ENCODE peak calls at places on chromosomes 6 and 20, in nine cellular contexts. V, L, Y, O, G, K, P, Z and Q are unnamed samples.

GRCh38 chr6:124462746-124463145 is 499.5 kb upstream of the RNF217 start:
- DNase-seq in L (no peak), G (no peak), Y (no peak), P (no peak), V (no peak), K (no peak), Z (no peak), O (no peak), Q (no peak)

GRCh38 chr6:70599187-70599586 is 32.5 kb downstream of the SDHAF4 start:
- DNase-seq in P (no peak), Y (no peak), K (no peak), L (no peak), G (no peak), V (no peak), Z (no peak), O (no peak), Q (no peak)

GRCh38 chr6:95286874-95287273 is 290.5 kb upstream of the MANEA start:
- DNase-seq in G (no peak), O (no peak), K (no peak), L (no peak), Y (no peak), V (no peak), Z (no peak), P (no peak), Q (no peak)

GRCh38 chr6:144007779-144008500 is at the start of gene PLAGL1:
- DNase-seq in V (peak), G (no peak), K (peak), Z (no peak), Y (no peak), P (peak), L (peak), O (no peak), Q (no peak)

GRCh38 chr6:7058250-7058923 is 49.4 kb upstream of the RREB1 start:
- DNase-seq in P (peak), V (peak), L (peak), Y (peak), G (peak), Z (no peak), K (peak), O (no peak), Q (no peak)

GRCh38 chr6:109482913-109483743 is at the start of gene ZBTB24:
- DNase-seq in L (peak), K (peak), Z (peak), V (peak), G (no peak), P (peak), O (peak), Y (peak), Q (peak)

GRCh38 chr20:47418061-47418616 is 61.6 kb upstream of the ZMYND8 start:
- DNase-seq in P (no peak), Z (no peak), O (no peak), Y (no peak), V (no peak), K (no peak), L (no peak), G (no peak), Q (no peak)

GRCh38 chr6:85923013-85923430 is 280.3 kb upstream of the SYNCRIP start:
- DNase-seq in Z (peak), V (peak), K (peak), G (peak), P (no peak), O (no peak), Y (peak), L (peak), Q (peak)

GRCh38 chr6:92297101-92297500 is 1122.3 kb downstream of the EPHA7 start:
- DNase-seq in G (no peak), L (no peak), K (no peak), O (no peak), Z (no peak), P (no peak), Y (no peak), V (no peak), Q (no peak)

GRCh38 chr6:141388666-141389065 is 744.1 kb upstream of the GJE1 start:
- DNase-seq in V (no peak), Y (no peak), G (no peak), Z (no peak), K (no peak), L (no peak), P (no peak), O (no peak), Q (peak)

GRCh38 chr20:62236674-62236996 is 1.7 kb upstream of the OSBPL2 start:
- DNase-seq in Z (no peak), K (no peak), P (no peak), O (no peak), V (no peak), L (peak), G (no peak), Y (no peak), Q (no peak)

GRCh38 chr6:106820412-106820852 is 154.1 kb downstream of the CD24 start:
- DNase-seq in L (no peak), G (no peak), O (no peak), P (no peak), K (no peak), Y (peak), Z (no peak), V (peak), Q (no peak)

GRCh38 chr6:90915224-90915915 is 328.5 kb upstream of the MAP3K7 start:
- DNase-seq in K (no peak), Z (no peak), L (no peak), V (no peak), G (no peak), O (no peak), P (no peak), Y (no peak), Q (no peak)

GRCh38 chr6:142945071-142945445 is at the start of gene HIVEP2:
- DNase-seq in L (peak), P (peak), K (peak), Y (no peak), O (peak), Z (peak), G (no peak), V (peak), Q (no peak)

GRCh38 chr6:43708857-43709653 is 21.5 kb upstream of the MRPS18A start:
- DNase-seq in Y (peak), P (no peak), L (peak), Z (no peak), K (peak), G (no peak), V (peak), O (no peak), Q (no peak)

GRCh38 chr6:70380771-70381435 is 32.4 kb upstream of the FAM135A start:
- DNase-seq in Y (no peak), V (no peak), K (no peak), P (no peak), Z (no peak), G (no peak), O (no peak), L (no peak), Q (no peak)

GRCh38 chr20:15188415-15188814 is 851.0 kb upstream of the FLRT3 start:
- DNase-seq in V (no peak), Z (no peak), P (no peak), K (no peak), Y (no peak), G (no peak), O (no peak), L (no peak), Q (no peak)

GRCh38 chr6:39213195-39213920 is 15.9 kb downstream of the KCNK5 start:
- DNase-seq in G (no peak), K (no peak), V (no peak), P (no peak), Y (no peak), O (no peak), Z (no peak), L (no peak), Q (no peak)

GRCh38 chr6:167443098-167443680 is 118.3 kb downstream of the TTLL2 start:
- DNase-seq in G (no peak), Y (no peak), Z (no peak), K (no peak), V (no peak), O (no peak), P (no peak), L (no peak), Q (no peak)

GRCh38 chr20:63327229-63327745 is 33.9 kb downstream of the CHRNA4 start:
- DNase-seq in O (no peak), Y (no peak), V (no peak), P (no peak), G (no peak), K (no peak), Z (no peak), L (no peak), Q (no peak)

GRCh38 chr20:36542019-36542488 is 735 bp downstream of the MYL9 start:
- DNase-seq in V (no peak), K (peak), Z (no peak), G (no peak), P (no peak), Y (no peak), O (no peak), L (peak), Q (no peak)

GRCh38 chr6:24797596-24798216 is 1.0 kb downstream of the ARMH2 start:
- DNase-seq in P (no peak), Z (no peak), K (no peak), L (no peak), G (no peak), Y (no peak), V (no peak), O (no peak), Q (no peak)

GRCh38 chr6:98487612-98488011 is 346.8 kb upstream of the POU3F2 start:
- DNase-seq in Z (no peak), Y (no peak), V (no peak), L (no peak), O (no peak), G (no peak), K (no peak), P (no peak), Q (no peak)

GRCh38 chr6:107314644-107315043 is 144.7 kb downstream of the PDSS2 start:
- DNase-seq in L (no peak), Z (no peak), P (no peak), O (no peak), Y (no peak), G (no peak), V (no peak), K (no peak), Q (no peak)

GRCh38 chr6:35757461-35758123 is 18.8 kb upstream of the CLPSL2 start:
- DNase-seq in G (no peak), Y (no peak), O (no peak), K (peak), L (peak), V (no peak), Z (peak), P (no peak), Q (no peak)

GRCh38 chr20:56566621-56567020 is 33.6 kb downstream of the FAM209B start:
- DNase-seq in Z (no peak), O (no peak), P (no peak), V (no peak), K (no peak), G (no peak), L (peak), Y (no peak), Q (no peak)

GRCh38 chr6:86723729-86724128 is 213.6 kb upstream of the HTR1E start:
- DNase-seq in V (no peak), Z (no peak), L (no peak), Y (peak), G (no peak), K (no peak), P (no peak), O (no peak), Q (no peak)

GRCh38 chr6:155079985-155080452 is 84.9 kb downstream of the TIAM2 start:
- DNase-seq in Y (no peak), Z (no peak), G (no peak), V (peak), P (no peak), O (no peak), K (no peak), L (no peak), Q (no peak)

GRCh38 chr6:43717822-43718221 is 30.2 kb upstream of the MRPS18A start:
- DNase-seq in O (no peak), Y (no peak), Z (no peak), L (no peak), P (no peak), K (no peak), V (no peak), G (no peak), Q (no peak)

GRCh38 chr20:25624500-25624939 is 706 bp upstream of the NANP start:
- DNase-seq in G (no peak), Z (no peak), V (no peak), Y (no peak), L (no peak), K (no peak), P (no peak), O (peak), Q (no peak)

GRCh38 chr20:25623736-25624499 is at the start of gene NANP:
- DNase-seq in P (peak), G (peak), Y (peak), V (peak), Z (peak), L (peak), K (peak), O (peak), Q (peak)

GRCh38 chr20:25623225-25623735 is 534 bp downstream of the NANP start:
- DNase-seq in P (peak), V (peak), G (no peak), L (peak), Y (no peak), K (peak), O (no peak), Z (peak), Q (no peak)

GRCh38 chr20:25622450-25623224 is 1.2 kb downstream of the NANP start:
- DNase-seq in G (no peak), K (no peak), V (peak), Z (no peak), Y (no peak), P (no peak), O (no peak), L (no peak), Q (no peak)

DNA sequence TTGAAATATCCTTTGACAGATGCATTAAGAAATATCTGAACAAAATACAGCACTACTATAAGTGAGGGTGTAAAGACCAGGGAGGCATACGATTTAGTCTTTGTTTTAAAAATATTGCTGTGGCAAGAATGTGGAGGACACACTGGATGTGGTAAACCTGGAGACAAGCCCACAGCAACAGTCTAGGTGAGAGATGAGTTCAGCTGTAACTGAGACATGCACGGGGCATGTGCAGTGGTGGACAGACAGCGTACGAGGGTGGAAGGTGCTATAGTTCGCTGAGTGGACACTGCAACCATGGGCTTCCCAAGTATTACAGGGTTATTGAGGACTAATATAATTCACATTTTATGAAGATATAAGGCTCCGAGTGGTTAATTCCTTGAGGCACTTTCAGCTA is 1.8 kb downstream of the NANP start:
- DNase-seq in G (no peak), P (no peak), V (no peak), K (no peak), Y (no peak), Z (no peak), O (no peak), L (no peak), Q (no peak)
- H3K4me3 ChIP-seq in G (peak), P (no peak), V (peak), K (peak), Y (no peak), Z (peak), O (no peak), L (no peak), Q (no peak)

DNA sequence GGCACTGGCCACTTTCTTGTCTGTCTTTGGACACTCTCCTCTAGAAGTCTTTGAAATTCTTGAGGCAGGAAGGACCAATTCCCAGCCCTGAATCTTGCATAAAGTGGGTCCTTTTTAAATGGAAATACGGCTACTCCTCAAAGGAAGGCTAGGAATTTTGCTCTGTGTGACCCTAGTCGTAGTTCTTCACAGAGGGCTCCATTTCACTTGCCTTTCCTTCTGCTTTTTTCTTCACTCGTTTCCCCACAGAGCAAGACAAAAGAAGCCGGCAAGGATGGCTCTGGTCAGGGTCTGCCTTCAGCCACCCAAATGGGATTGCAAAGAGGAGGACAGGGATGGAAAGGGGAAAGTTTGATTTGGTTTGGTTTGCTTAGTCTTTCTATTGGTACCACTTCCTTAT is 25.8 kb downstream of the HLA-E start:
- DNase-seq in V (no peak), L (no peak), P (no peak), G (no peak), O (no peak), Y (no peak), Z (no peak), K (no peak), Q (no peak)
- H3K4me3 ChIP-seq in V (no peak), L (no peak), P (no peak), G (no peak), O (no peak), Y (no peak), Z (no peak), K (no peak), Q (no peak)

DNA sequence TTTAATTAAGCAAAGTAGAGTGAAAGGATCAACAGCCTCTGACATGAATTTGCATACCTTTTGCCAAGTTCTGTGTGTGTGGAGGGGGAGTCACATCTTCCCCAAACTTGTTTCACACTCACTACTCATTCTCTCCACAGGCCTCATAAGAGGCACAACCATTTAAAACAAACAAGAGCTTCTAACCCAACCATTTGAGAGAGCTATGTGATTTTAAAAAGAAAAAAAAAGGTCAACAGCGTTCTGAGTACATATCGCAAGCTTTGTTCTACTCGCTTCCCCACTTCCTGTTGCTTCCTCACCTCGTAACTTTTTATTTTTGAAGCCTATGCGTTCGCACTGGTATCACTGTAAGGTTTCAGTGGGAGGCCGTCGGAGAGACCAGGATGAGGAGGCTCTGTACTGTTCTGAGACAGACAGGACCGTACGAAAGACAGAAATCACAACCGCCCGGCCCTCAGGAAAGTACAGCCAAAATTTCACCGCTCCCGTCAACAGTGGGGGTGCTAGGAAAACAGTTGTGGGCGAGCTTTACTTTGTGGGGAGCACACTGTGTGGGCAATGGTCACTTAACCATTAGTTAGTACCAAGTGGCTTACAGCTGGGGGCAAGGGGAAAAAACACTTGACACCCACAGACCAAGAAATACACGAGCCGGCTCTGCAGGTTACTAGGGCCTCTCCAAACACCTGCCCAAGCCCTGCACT is 61.3 kb downstream of the TRERF1 start:
- DNase-seq in K (no peak), L (no peak), Z (peak), P (peak), O (no peak), V (no peak), G (no peak), Y (no peak), Q (no peak)
- H3K4me3 ChIP-seq in K (no peak), L (no peak), Z (peak), P (no peak), O (no peak), V (no peak), G (no peak), Y (no peak), Q (no peak)

DNA sequence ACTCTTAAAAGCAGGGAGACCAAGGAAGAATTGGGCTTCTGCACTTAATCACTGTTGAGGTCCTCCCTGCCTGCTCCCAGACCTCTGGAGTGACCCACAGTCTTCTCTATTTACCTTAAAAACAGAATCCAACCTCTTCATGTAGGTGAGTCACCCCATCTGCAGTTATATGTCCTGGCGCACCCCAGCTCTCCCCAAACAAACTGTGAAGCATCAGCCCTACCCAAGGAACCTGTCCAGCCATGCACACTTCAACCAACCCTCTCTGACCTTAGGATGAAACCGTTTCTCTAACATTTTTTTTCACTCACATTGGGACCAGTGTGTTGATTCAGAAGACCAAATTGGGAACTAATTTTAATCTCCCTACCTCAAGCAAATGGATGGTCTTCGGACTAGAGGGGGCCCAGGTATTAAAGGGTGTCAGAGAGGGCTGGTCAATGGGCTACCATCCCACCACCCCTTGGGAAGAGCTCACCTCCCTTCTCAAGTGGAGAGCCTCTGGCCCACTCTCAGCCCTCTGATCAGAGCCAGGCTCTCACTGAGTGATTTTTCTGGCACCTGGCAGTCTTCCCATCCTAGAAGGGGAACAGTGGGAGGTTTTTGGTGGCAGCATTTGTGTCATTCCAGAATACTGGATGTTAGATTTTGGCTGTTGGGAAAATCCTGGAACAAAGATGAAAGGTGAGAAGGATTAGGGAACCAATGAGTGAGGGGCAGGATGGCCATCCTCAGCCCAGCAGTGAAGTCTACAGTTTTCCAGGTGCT is 203.6 kb downstream of the LRFN2 start:
- DNase-seq in G (no peak), V (no peak), Y (no peak), L (no peak), Z (no peak), P (no peak), K (no peak), O (no peak), Q (no peak)
- H3K4me3 ChIP-seq in G (no peak), V (no peak), Y (no peak), L (no peak), Z (no peak), P (no peak), K (no peak), O (no peak), Q (no peak)

DNA sequence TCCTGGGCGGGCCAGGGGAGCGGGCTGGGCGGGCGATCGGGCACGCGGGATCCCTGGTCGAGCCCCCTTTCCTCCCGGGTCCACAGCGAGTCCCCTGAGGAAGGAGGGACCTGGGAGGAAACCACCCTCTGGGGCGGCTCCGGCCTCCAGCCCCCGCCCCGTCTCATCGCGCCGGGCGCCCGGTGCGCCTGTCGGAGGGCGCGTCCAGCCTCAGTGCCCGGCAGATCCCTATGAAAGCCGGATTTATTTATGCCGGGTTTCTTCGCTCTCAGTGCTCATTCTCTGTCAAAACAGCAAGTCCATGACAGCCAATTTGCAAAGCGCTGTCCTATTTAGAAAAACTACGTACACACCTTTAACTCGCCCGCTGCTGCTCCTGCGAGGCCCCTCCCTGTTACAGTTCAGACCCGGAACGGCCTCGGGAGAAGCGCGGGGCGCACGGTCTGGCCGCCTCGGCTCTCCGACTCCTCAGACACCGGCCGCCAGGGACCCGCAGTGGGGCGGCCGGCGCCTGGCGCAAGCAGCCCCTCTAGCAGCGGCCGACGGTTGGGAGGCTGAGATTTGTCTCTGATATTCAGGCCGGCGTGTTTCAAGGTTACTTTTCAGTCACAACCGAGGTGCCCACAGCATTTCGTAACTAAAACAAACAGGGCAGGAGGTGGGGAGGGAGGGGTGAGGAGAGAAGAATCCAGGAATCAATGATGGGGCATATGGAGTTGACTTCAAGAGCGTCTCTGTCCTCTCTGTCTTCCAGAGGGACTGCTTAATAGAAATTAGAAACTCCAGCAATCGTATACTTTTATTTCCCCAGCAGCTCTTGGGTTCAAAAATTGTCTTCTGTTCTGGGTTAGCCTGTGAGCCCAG is 782 bp upstream of the FOXA2 start:
- DNase-seq in O (no peak), Z (no peak), G (no peak), P (peak), K (no peak), L (peak), Y (no peak), V (no peak), Q (no peak)
- H3K4me3 ChIP-seq in O (no peak), Z (no peak), G (peak), P (peak), K (no peak), L (peak), Y (no peak), V (no peak), Q (no peak)